ENCODE peak calls at places on chromosomes 3 and 15, in eight cellular contexts. One of them, this sample, is unnamed.

GRCh38 chr3:110598847-110599490 is 472.6 kb upstream of the NECTIN3 start:
- DNase-seq in foreskin fibroblast: peak
- DNase-seq in GM12891: no peak
- DNase-seq in foreskin keratinocyte: no peak
- DNase-seq in KBM-7: no peak
- DNase-seq in activated CD4-positive, CD25-positive, alpha-beta regulatory T cell: no peak
- DNase-seq in amygdala: no peak
- DNase-seq in epithelial cell of esophagus: no peak
- DNase-seq in this sample: no peak

GRCh38 chr3:8212794-8213193 is 288.8 kb upstream of the LMCD1 start:
- DNase-seq in foreskin keratinocyte: no peak
- DNase-seq in activated CD4-positive, CD25-positive, alpha-beta regulatory T cell: no peak
- DNase-seq in epithelial cell of esophagus: no peak
- DNase-seq in KBM-7: no peak
- DNase-seq in GM12891: no peak
- DNase-seq in amygdala: no peak
- DNase-seq in foreskin fibroblast: no peak
- DNase-seq in this sample: no peak

GRCh38 chr3:182420741-182421140 is 372.6 kb upstream of the ATP11B start:
- DNase-seq in KBM-7: no peak
- DNase-seq in epithelial cell of esophagus: no peak
- DNase-seq in GM12891: no peak
- DNase-seq in foreskin keratinocyte: no peak
- DNase-seq in activated CD4-positive, CD25-positive, alpha-beta regulatory T cell: no peak
- DNase-seq in amygdala: no peak
- DNase-seq in foreskin fibroblast: no peak
- DNase-seq in this sample: no peak

GRCh38 chr3:179840985-179841384 is 188.1 kb downstream of the USP13 start:
- DNase-seq in activated CD4-positive, CD25-positive, alpha-beta regulatory T cell: no peak
- DNase-seq in epithelial cell of esophagus: peak
- DNase-seq in KBM-7: no peak
- DNase-seq in foreskin keratinocyte: peak
- DNase-seq in amygdala: peak
- DNase-seq in GM12891: no peak
- DNase-seq in foreskin fibroblast: no peak
- DNase-seq in this sample: no peak

GRCh38 chr3:535566-536416 is 339.2 kb downstream of the CHL1 start:
- DNase-seq in epithelial cell of esophagus: peak
- DNase-seq in foreskin fibroblast: no peak
- DNase-seq in KBM-7: no peak
- DNase-seq in GM12891: no peak
- DNase-seq in activated CD4-positive, CD25-positive, alpha-beta regulatory T cell: no peak
- DNase-seq in foreskin keratinocyte: no peak
- DNase-seq in amygdala: no peak
- DNase-seq in this sample: no peak

GRCh38 chr3:166446291-166446690 is 609.1 kb upstream of the BCHE start:
- DNase-seq in KBM-7: no peak
- DNase-seq in GM12891: no peak
- DNase-seq in epithelial cell of esophagus: peak
- DNase-seq in foreskin fibroblast: peak
- DNase-seq in amygdala: no peak
- DNase-seq in activated CD4-positive, CD25-positive, alpha-beta regulatory T cell: no peak
- DNase-seq in foreskin keratinocyte: peak
- DNase-seq in this sample: no peak

GRCh38 chr3:176075046-176075445 is 1122.2 kb downstream of the TBL1XR1 start:
- DNase-seq in foreskin keratinocyte: no peak
- DNase-seq in GM12891: no peak
- DNase-seq in KBM-7: no peak
- DNase-seq in foreskin fibroblast: no peak
- DNase-seq in epithelial cell of esophagus: no peak
- DNase-seq in amygdala: no peak
- DNase-seq in activated CD4-positive, CD25-positive, alpha-beta regulatory T cell: no peak
- DNase-seq in this sample: no peak

GRCh38 chr3:58484722-58485069 is 7.2 kb upstream of the KCTD6 start:
- DNase-seq in epithelial cell of esophagus: no peak
- DNase-seq in foreskin fibroblast: no peak
- DNase-seq in GM12891: no peak
- DNase-seq in activated CD4-positive, CD25-positive, alpha-beta regulatory T cell: no peak
- DNase-seq in KBM-7: no peak
- DNase-seq in amygdala: no peak
- DNase-seq in foreskin keratinocyte: no peak
- DNase-seq in this sample: no peak

GRCh38 chr3:136862611-136862951 is 573 bp downstream of the NCK1 start:
- DNase-seq in GM12891: peak
- DNase-seq in KBM-7: peak
- DNase-seq in foreskin keratinocyte: peak
- DNase-seq in epithelial cell of esophagus: peak
- DNase-seq in activated CD4-positive, CD25-positive, alpha-beta regulatory T cell: peak
- DNase-seq in amygdala: peak
- DNase-seq in foreskin fibroblast: no peak
- DNase-seq in this sample: no peak

GRCh38 chr3:115792206-115792955 is 169.1 kb downstream of the GAP43 start:
- DNase-seq in amygdala: no peak
- DNase-seq in epithelial cell of esophagus: peak
- DNase-seq in KBM-7: no peak
- DNase-seq in activated CD4-positive, CD25-positive, alpha-beta regulatory T cell: no peak
- DNase-seq in GM12891: no peak
- DNase-seq in foreskin fibroblast: no peak
- DNase-seq in foreskin keratinocyte: no peak
- DNase-seq in this sample: no peak

GRCh38 chr3:164779816-164780215 is 298.5 kb downstream of the SI start:
- DNase-seq in GM12891: no peak
- DNase-seq in epithelial cell of esophagus: peak
- DNase-seq in KBM-7: no peak
- DNase-seq in foreskin fibroblast: no peak
- DNase-seq in foreskin keratinocyte: no peak
- DNase-seq in activated CD4-positive, CD25-positive, alpha-beta regulatory T cell: no peak
- DNase-seq in amygdala: no peak
- DNase-seq in this sample: no peak

GRCh38 chr3:50201573-50202315 is 3.3 kb upstream of the SLC38A3 start:
- DNase-seq in foreskin keratinocyte: no peak
- DNase-seq in activated CD4-positive, CD25-positive, alpha-beta regulatory T cell: no peak
- DNase-seq in epithelial cell of esophagus: no peak
- DNase-seq in GM12891: no peak
- DNase-seq in amygdala: no peak
- DNase-seq in KBM-7: no peak
- DNase-seq in foreskin fibroblast: no peak
- DNase-seq in this sample: no peak

GRCh38 chr3:45477026-45477725 is 88.8 kb downstream of the LARS2 start:
- DNase-seq in foreskin keratinocyte: no peak
- DNase-seq in KBM-7: no peak
- DNase-seq in activated CD4-positive, CD25-positive, alpha-beta regulatory T cell: no peak
- DNase-seq in foreskin fibroblast: no peak
- DNase-seq in epithelial cell of esophagus: no peak
- DNase-seq in amygdala: no peak
- DNase-seq in GM12891: no peak
- DNase-seq in this sample: no peak

GRCh38 chr15:39925112-39925830 is 5.2 kb upstream of the GPR176 start:
- DNase-seq in GM12891: no peak
- DNase-seq in activated CD4-positive, CD25-positive, alpha-beta regulatory T cell: no peak
- DNase-seq in amygdala: no peak
- DNase-seq in foreskin fibroblast: no peak
- DNase-seq in epithelial cell of esophagus: peak
- DNase-seq in foreskin keratinocyte: no peak
- DNase-seq in KBM-7: no peak
- DNase-seq in this sample: no peak

GRCh38 chr15:62931650-62932049 is 110.9 kb upstream of the TPM1 start:
- DNase-seq in epithelial cell of esophagus: no peak
- DNase-seq in amygdala: no peak
- DNase-seq in KBM-7: no peak
- DNase-seq in GM12891: no peak
- DNase-seq in foreskin keratinocyte: no peak
- DNase-seq in activated CD4-positive, CD25-positive, alpha-beta regulatory T cell: no peak
- DNase-seq in foreskin fibroblast: peak
- DNase-seq in this sample: no peak

GRCh38 chr3:132773071-132773619 is 50.9 kb upstream of the NPHP3 start:
- DNase-seq in GM12891: no peak
- DNase-seq in activated CD4-positive, CD25-positive, alpha-beta regulatory T cell: no peak
- DNase-seq in amygdala: no peak
- DNase-seq in foreskin keratinocyte: no peak
- DNase-seq in foreskin fibroblast: no peak
- DNase-seq in KBM-7: no peak
- DNase-seq in epithelial cell of esophagus: peak
- DNase-seq in this sample: no peak

GRCh38 chr3:156675744-156676466 is 1.5 kb downstream of the TIPARP start:
- DNase-seq in GM12891: no peak
- DNase-seq in activated CD4-positive, CD25-positive, alpha-beta regulatory T cell: no peak
- DNase-seq in foreskin keratinocyte: peak
- DNase-seq in amygdala: no peak
- DNase-seq in epithelial cell of esophagus: peak
- DNase-seq in KBM-7: peak
- DNase-seq in foreskin fibroblast: peak
- DNase-seq in this sample: peak

GRCh38 chr3:109597438-109597837 is 260.1 kb upstream of the DPPA4 start:
- DNase-seq in foreskin keratinocyte: no peak
- DNase-seq in KBM-7: no peak
- DNase-seq in GM12891: no peak
- DNase-seq in activated CD4-positive, CD25-positive, alpha-beta regulatory T cell: no peak
- DNase-seq in foreskin fibroblast: no peak
- DNase-seq in epithelial cell of esophagus: no peak
- DNase-seq in amygdala: no peak
- DNase-seq in this sample: no peak

GRCh38 chr3:98732239-98733054 is 30.7 kb upstream of the ST3GAL6 start:
- DNase-seq in activated CD4-positive, CD25-positive, alpha-beta regulatory T cell: no peak
- DNase-seq in KBM-7: peak
- DNase-seq in GM12891: peak
- DNase-seq in foreskin fibroblast: peak
- DNase-seq in amygdala: peak
- DNase-seq in foreskin keratinocyte: no peak
- DNase-seq in epithelial cell of esophagus: peak
- DNase-seq in this sample: peak

GRCh38 chr3:162007722-162008121 is 511.1 kb downstream of the OTOL1 start:
- DNase-seq in KBM-7: no peak
- DNase-seq in activated CD4-positive, CD25-positive, alpha-beta regulatory T cell: no peak
- DNase-seq in amygdala: no peak
- DNase-seq in foreskin keratinocyte: no peak
- DNase-seq in epithelial cell of esophagus: no peak
- DNase-seq in foreskin fibroblast: peak
- DNase-seq in GM12891: no peak
- DNase-seq in this sample: no peak

GRCh38 chr15:85496551-85497545 is 116.4 kb downstream of the AKAP13 start:
- DNase-seq in epithelial cell of esophagus: no peak
- DNase-seq in GM12891: no peak
- DNase-seq in foreskin keratinocyte: no peak
- DNase-seq in KBM-7: no peak
- DNase-seq in amygdala: no peak
- DNase-seq in foreskin fibroblast: no peak
- DNase-seq in activated CD4-positive, CD25-positive, alpha-beta regulatory T cell: no peak
- DNase-seq in this sample: no peak

GRCh38 chr3:14248849-14249523 is 70.4 kb downstream of the LSM3 start:
- DNase-seq in KBM-7: no peak
- DNase-seq in amygdala: peak
- DNase-seq in foreskin keratinocyte: no peak
- DNase-seq in activated CD4-positive, CD25-positive, alpha-beta regulatory T cell: no peak
- DNase-seq in epithelial cell of esophagus: no peak
- DNase-seq in foreskin fibroblast: no peak
- DNase-seq in GM12891: no peak
- DNase-seq in this sample: no peak

GRCh38 chr3:18279338-18279737 is 145.8 kb downstream of the SATB1 start:
- DNase-seq in amygdala: no peak
- DNase-seq in foreskin fibroblast: no peak
- DNase-seq in activated CD4-positive, CD25-positive, alpha-beta regulatory T cell: no peak
- DNase-seq in KBM-7: no peak
- DNase-seq in epithelial cell of esophagus: no peak
- DNase-seq in GM12891: no peak
- DNase-seq in foreskin keratinocyte: no peak
- DNase-seq in this sample: no peak

GRCh38 chr3:16148783-16149182 is 25.7 kb upstream of the GALNT15 start:
- DNase-seq in activated CD4-positive, CD25-positive, alpha-beta regulatory T cell: no peak
- DNase-seq in epithelial cell of esophagus: peak
- DNase-seq in foreskin fibroblast: peak
- DNase-seq in KBM-7: no peak
- DNase-seq in foreskin keratinocyte: no peak
- DNase-seq in amygdala: no peak
- DNase-seq in GM12891: no peak
- DNase-seq in this sample: no peak

GRCh38 chr3:138348950-138349739 is 766 bp downstream of the MRAS start:
- DNase-seq in activated CD4-positive, CD25-positive, alpha-beta regulatory T cell: no peak
- DNase-seq in amygdala: no peak
- DNase-seq in epithelial cell of esophagus: no peak
- DNase-seq in GM12891: no peak
- DNase-seq in foreskin fibroblast: peak
- DNase-seq in KBM-7: no peak
- DNase-seq in foreskin keratinocyte: no peak
- DNase-seq in this sample: no peak

GRCh38 chr3:88009066-88009465 is 49.7 kb downstream of the CGGBP1 start:
- DNase-seq in foreskin fibroblast: no peak
- DNase-seq in amygdala: no peak
- DNase-seq in KBM-7: no peak
- DNase-seq in GM12891: no peak
- DNase-seq in activated CD4-positive, CD25-positive, alpha-beta regulatory T cell: no peak
- DNase-seq in epithelial cell of esophagus: no peak
- DNase-seq in foreskin keratinocyte: no peak
- DNase-seq in this sample: no peak

GRCh38 chr15:55116636-55117035 is 80.1 kb downstream of the RSL24D1 start:
- DNase-seq in KBM-7: peak
- DNase-seq in foreskin keratinocyte: no peak
- DNase-seq in activated CD4-positive, CD25-positive, alpha-beta regulatory T cell: no peak
- DNase-seq in epithelial cell of esophagus: no peak
- DNase-seq in foreskin fibroblast: no peak
- DNase-seq in amygdala: no peak
- DNase-seq in GM12891: no peak
- DNase-seq in this sample: no peak

GRCh38 chr3:157201648-157202278 is 41.8 kb upstream of the CCNL1 start:
- DNase-seq in foreskin keratinocyte: peak
- DNase-seq in epithelial cell of esophagus: peak
- DNase-seq in KBM-7: peak
- DNase-seq in GM12891: peak
- DNase-seq in activated CD4-positive, CD25-positive, alpha-beta regulatory T cell: no peak
- DNase-seq in amygdala: no peak
- DNase-seq in foreskin fibroblast: peak
- DNase-seq in this sample: no peak

GRCh38 chr15:99451484-99451883 is 114.3 kb upstream of the MEF2A start:
- DNase-seq in GM12891: no peak
- DNase-seq in KBM-7: no peak
- DNase-seq in foreskin keratinocyte: no peak
- DNase-seq in amygdala: no peak
- DNase-seq in foreskin fibroblast: no peak
- DNase-seq in activated CD4-positive, CD25-positive, alpha-beta regulatory T cell: no peak
- DNase-seq in epithelial cell of esophagus: no peak
- DNase-seq in this sample: no peak

GRCh38 chr3:65483475-65483874 is 555.2 kb downstream of the MAGI1 start:
- DNase-seq in amygdala: peak
- DNase-seq in epithelial cell of esophagus: peak
- DNase-seq in KBM-7: no peak
- DNase-seq in activated CD4-positive, CD25-positive, alpha-beta regulatory T cell: no peak
- DNase-seq in foreskin fibroblast: peak
- DNase-seq in foreskin keratinocyte: peak
- DNase-seq in GM12891: no peak
- DNase-seq in this sample: peak

GRCh38 chr3:57911588-57911987 is 96.6 kb upstream of the FLNB start:
- DNase-seq in foreskin keratinocyte: no peak
- DNase-seq in epithelial cell of esophagus: no peak
- DNase-seq in GM12891: no peak
- DNase-seq in amygdala: no peak
- DNase-seq in foreskin fibroblast: no peak
- DNase-seq in KBM-7: no peak
- DNase-seq in activated CD4-positive, CD25-positive, alpha-beta regulatory T cell: no peak
- DNase-seq in this sample: no peak

GRCh38 chr15:90291679-90292356 is 26.3 kb downstream of the NGRN start:
- DNase-seq in epithelial cell of esophagus: peak
- DNase-seq in foreskin fibroblast: no peak
- DNase-seq in foreskin keratinocyte: no peak
- DNase-seq in amygdala: no peak
- DNase-seq in GM12891: no peak
- DNase-seq in KBM-7: no peak
- DNase-seq in activated CD4-positive, CD25-positive, alpha-beta regulatory T cell: no peak
- DNase-seq in this sample: no peak

GRCh38 chr15:72306211-72306785 is 13.7 kb downstream of the CELF6 start:
- DNase-seq in amygdala: peak
- DNase-seq in GM12891: no peak
- DNase-seq in foreskin keratinocyte: no peak
- DNase-seq in activated CD4-positive, CD25-positive, alpha-beta regulatory T cell: no peak
- DNase-seq in KBM-7: peak
- DNase-seq in foreskin fibroblast: peak
- DNase-seq in epithelial cell of esophagus: peak
- DNase-seq in this sample: peak

GRCh38 chr15:68439506-68439905 is 7.5 kb upstream of the ITGA11 start:
- DNase-seq in epithelial cell of esophagus: no peak
- DNase-seq in activated CD4-positive, CD25-positive, alpha-beta regulatory T cell: no peak
- DNase-seq in foreskin fibroblast: no peak
- DNase-seq in KBM-7: no peak
- DNase-seq in amygdala: no peak
- DNase-seq in foreskin keratinocyte: no peak
- DNase-seq in GM12891: no peak
- DNase-seq in this sample: no peak

This sample was measured in caudate nucleus.